ENCODE peak calls at places on chromosomes 16 and 17, in seven cellular contexts. R is anterior cingulate cortex, I is A549, P is T-helper 2 cell, C is GM12892, U is GM03348, E is fibroblast of pulmonary artery. T is an unnamed sample.

GRCh38 chr16:85607331-85607765 is 5.8 kb upstream of the GSE1 start:
- DNase-seq in R (no peak), I (no peak), P (no peak), C (no peak), U (no peak), E (no peak), T (no peak)

GRCh38 chr17:47955497-47956461 is 1.9 kb downstream of the PRR15L start:
- DNase-seq in R (no peak), I (no peak), P (no peak), C (no peak), U (no peak), E (no peak), T (no peak)

GRCh38 chr16:3857189-3858013 is 23.1 kb downstream of the CREBBP start:
- DNase-seq in R (no peak), I (no peak), P (no peak), C (no peak), U (peak), E (peak), T (no peak)

GRCh38 chr17:30379303-30380105 is 777 bp downstream of the CPD start:
- DNase-seq in R (no peak), I (peak), P (no peak), C (no peak), U (peak), E (no peak), T (peak)

GRCh38 chr16:21157632-21158031 is 842 bp upstream of the LDAF1 start:
- DNase-seq in R (no peak), I (no peak), P (no peak), C (no peak), U (no peak), E (no peak), T (no peak)

GRCh38 chr16:3183445-3184139 is 4.4 kb upstream of the OR1F1 start:
- DNase-seq in R (no peak), I (no peak), P (no peak), C (no peak), U (no peak), E (no peak), T (no peak)

GRCh38 chr16:49836668-49837067 is 19.2 kb downstream of the ZNF423 start:
- DNase-seq in R (no peak), I (no peak), P (no peak), C (no peak), U (no peak), E (no peak), T (no peak)

GRCh38 chr17:21548236-21548635 is 144.1 kb upstream of the KCNJ18 start:
- DNase-seq in R (no peak), I (no peak), P (no peak), C (no peak), U (no peak), E (no peak), T (no peak)

GRCh38 chr16:66543541-66543940 is 6.4 kb downstream of the TK2 start:
- DNase-seq in R (no peak), I (no peak), P (no peak), C (no peak), U (no peak), E (no peak), T (no peak)

GRCh38 chr17:43601280-43602050 is 55.3 kb upstream of the ETV4 start:
- DNase-seq in R (no peak), I (no peak), P (no peak), C (no peak), U (peak), E (peak), T (no peak)

GRCh38 chr16:68242926-68243858 is 2.0 kb upstream of the PLA2G15 start:
- DNase-seq in R (no peak), I (no peak), P (no peak), C (no peak), U (no peak), E (no peak), T (no peak)

GRCh38 chr16:11534262-11534661 is 52.5 kb downstream of the LITAF start:
- DNase-seq in R (no peak), I (no peak), P (no peak), C (no peak), U (no peak), E (peak), T (no peak)

GRCh38 chr17:61635913-61636432 is 45.0 kb upstream of the NACA2 start:
- DNase-seq in R (no peak), I (no peak), P (peak), C (no peak), U (peak), E (peak), T (peak)

GRCh38 chr16:53968454-53968853 is 264.5 kb downstream of the FTO start:
- DNase-seq in R (no peak), I (no peak), P (no peak), C (no peak), U (peak), E (no peak), T (no peak)

GRCh38 chr17:82390860-82391435 is 19.4 kb downstream of the UTS2R start:
- DNase-seq in R (no peak), I (no peak), P (no peak), C (no peak), U (no peak), E (no peak), T (no peak)

GRCh38 chr17:44533533-44534246 is 23.6 kb upstream of the FZD2 start:
- DNase-seq in R (no peak), I (peak), P (peak), C (peak), U (peak), E (peak), T (peak)